ENCODE peak calls at places on chromosome 16, in six cellular contexts. One of them, this sample, is unnamed.

GRCh38 chr16:85055503-85056210 is 28.1 kb downstream of the KIAA0513 start:
- DNase-seq in AG09319: no peak
- DNase-seq in activated CD8-positive, alpha-beta T cell treated with anti-CD3 and anti-CD28 coated beads for 36 hours: peak
- DNase-seq in A549: no peak
- DNase-seq in dorsolateral prefrontal cortex: peak
- DNase-seq in heart right ventricle: no peak
- DNase-seq in this sample: no peak

GRCh38 chr16:8677481-8677880 is 3.1 kb downstream of the ABAT start:
- DNase-seq in activated CD8-positive, alpha-beta T cell treated with anti-CD3 and anti-CD28 coated beads for 36 hours: no peak
- DNase-seq in A549: no peak
- DNase-seq in heart right ventricle: no peak
- DNase-seq in AG09319: no peak
- DNase-seq in dorsolateral prefrontal cortex: no peak
- DNase-seq in this sample: no peak

GRCh38 chr16:1997591-1998359 is 8.0 kb downstream of the SYNGR3 start:
- DNase-seq in activated CD8-positive, alpha-beta T cell treated with anti-CD3 and anti-CD28 coated beads for 36 hours: no peak
- DNase-seq in heart right ventricle: no peak
- DNase-seq in AG09319: peak
- DNase-seq in A549: no peak
- DNase-seq in dorsolateral prefrontal cortex: no peak
- DNase-seq in this sample: no peak

GRCh38 chr16:49158029-49158642 is 123.5 kb downstream of the CBLN1 start:
- DNase-seq in activated CD8-positive, alpha-beta T cell treated with anti-CD3 and anti-CD28 coated beads for 36 hours: peak
- DNase-seq in dorsolateral prefrontal cortex: no peak
- DNase-seq in A549: peak
- DNase-seq in heart right ventricle: peak
- DNase-seq in AG09319: no peak
- DNase-seq in this sample: no peak

GRCh38 chr16:89564476-89565255 is 4.2 kb downstream of the RPL13 start:
- DNase-seq in A549: no peak
- DNase-seq in AG09319: no peak
- DNase-seq in dorsolateral prefrontal cortex: no peak
- DNase-seq in activated CD8-positive, alpha-beta T cell treated with anti-CD3 and anti-CD28 coated beads for 36 hours: peak
- DNase-seq in heart right ventricle: no peak
- DNase-seq in this sample: no peak

GRCh38 chr16:58847902-58848661 is 114.0 kb upstream of the GOT2 start:
- DNase-seq in dorsolateral prefrontal cortex: no peak
- DNase-seq in A549: no peak
- DNase-seq in heart right ventricle: no peak
- DNase-seq in activated CD8-positive, alpha-beta T cell treated with anti-CD3 and anti-CD28 coated beads for 36 hours: no peak
- DNase-seq in AG09319: no peak
- DNase-seq in this sample: no peak

GRCh38 chr16:77599793-77600415 is 122.4 kb upstream of the NUDT7 start:
- DNase-seq in AG09319: no peak
- DNase-seq in activated CD8-positive, alpha-beta T cell treated with anti-CD3 and anti-CD28 coated beads for 36 hours: peak
- DNase-seq in dorsolateral prefrontal cortex: no peak
- DNase-seq in A549: peak
- DNase-seq in heart right ventricle: peak
- DNase-seq in this sample: peak

GRCh38 chr16:11354733-11355574 is 9.7 kb downstream of the RMI2 start:
- DNase-seq in activated CD8-positive, alpha-beta T cell treated with anti-CD3 and anti-CD28 coated beads for 36 hours: peak
- DNase-seq in heart right ventricle: no peak
- DNase-seq in AG09319: no peak
- DNase-seq in A549: no peak
- DNase-seq in dorsolateral prefrontal cortex: no peak
- DNase-seq in this sample: no peak

GRCh38 chr16:67243481-67243880 is 3.8 kb downstream of the FHOD1 start:
- DNase-seq in AG09319: no peak
- DNase-seq in dorsolateral prefrontal cortex: no peak
- DNase-seq in activated CD8-positive, alpha-beta T cell treated with anti-CD3 and anti-CD28 coated beads for 36 hours: no peak
- DNase-seq in heart right ventricle: no peak
- DNase-seq in A549: no peak
- DNase-seq in this sample: no peak

GRCh38 chr16:35750701-35751104 is 2291.3 kb downstream of the TP53TG3F start:
- DNase-seq in dorsolateral prefrontal cortex: no peak
- DNase-seq in heart right ventricle: no peak
- DNase-seq in activated CD8-positive, alpha-beta T cell treated with anti-CD3 and anti-CD28 coated beads for 36 hours: no peak
- DNase-seq in A549: no peak
- DNase-seq in AG09319: no peak
- DNase-seq in this sample: no peak

GRCh38 chr16:58465817-58466216 is 34.1 kb upstream of the NDRG4 start:
- DNase-seq in heart right ventricle: no peak
- DNase-seq in A549: no peak
- DNase-seq in dorsolateral prefrontal cortex: no peak
- DNase-seq in AG09319: no peak
- DNase-seq in activated CD8-positive, alpha-beta T cell treated with anti-CD3 and anti-CD28 coated beads for 36 hours: no peak
- DNase-seq in this sample: no peak

GRCh38 chr16:65684230-65684629 is 562.4 kb upstream of the CDH11 start:
- DNase-seq in AG09319: no peak
- DNase-seq in activated CD8-positive, alpha-beta T cell treated with anti-CD3 and anti-CD28 coated beads for 36 hours: no peak
- DNase-seq in A549: no peak
- DNase-seq in heart right ventricle: no peak
- DNase-seq in dorsolateral prefrontal cortex: no peak
- DNase-seq in this sample: no peak
- TF ChIP-seq CTCF in AG09319: peak
- TF ChIP-seq CTCF in activated CD8-positive, alpha-beta T cell treated with anti-CD3 and anti-CD28 coated beads for 36 hours: no peak
- TF ChIP-seq CTCF in A549: no peak
- TF ChIP-seq CTCF in heart right ventricle: no peak
- TF ChIP-seq CTCF in dorsolateral prefrontal cortex: no peak
- TF ChIP-seq CTCF in this sample: peak

GRCh38 chr16:73057369-73058210 is 9.7 kb upstream of the ZFHX3 start:
- DNase-seq in heart right ventricle: no peak
- DNase-seq in activated CD8-positive, alpha-beta T cell treated with anti-CD3 and anti-CD28 coated beads for 36 hours: no peak
- DNase-seq in AG09319: no peak
- DNase-seq in A549: no peak
- DNase-seq in dorsolateral prefrontal cortex: no peak
- DNase-seq in this sample: peak
- TF ChIP-seq CTCF in heart right ventricle: no peak
- TF ChIP-seq CTCF in activated CD8-positive, alpha-beta T cell treated with anti-CD3 and anti-CD28 coated beads for 36 hours: no peak
- TF ChIP-seq CTCF in AG09319: no peak
- TF ChIP-seq CTCF in A549: peak
- TF ChIP-seq CTCF in dorsolateral prefrontal cortex: no peak
- TF ChIP-seq CTCF in this sample: no peak

DNA sequence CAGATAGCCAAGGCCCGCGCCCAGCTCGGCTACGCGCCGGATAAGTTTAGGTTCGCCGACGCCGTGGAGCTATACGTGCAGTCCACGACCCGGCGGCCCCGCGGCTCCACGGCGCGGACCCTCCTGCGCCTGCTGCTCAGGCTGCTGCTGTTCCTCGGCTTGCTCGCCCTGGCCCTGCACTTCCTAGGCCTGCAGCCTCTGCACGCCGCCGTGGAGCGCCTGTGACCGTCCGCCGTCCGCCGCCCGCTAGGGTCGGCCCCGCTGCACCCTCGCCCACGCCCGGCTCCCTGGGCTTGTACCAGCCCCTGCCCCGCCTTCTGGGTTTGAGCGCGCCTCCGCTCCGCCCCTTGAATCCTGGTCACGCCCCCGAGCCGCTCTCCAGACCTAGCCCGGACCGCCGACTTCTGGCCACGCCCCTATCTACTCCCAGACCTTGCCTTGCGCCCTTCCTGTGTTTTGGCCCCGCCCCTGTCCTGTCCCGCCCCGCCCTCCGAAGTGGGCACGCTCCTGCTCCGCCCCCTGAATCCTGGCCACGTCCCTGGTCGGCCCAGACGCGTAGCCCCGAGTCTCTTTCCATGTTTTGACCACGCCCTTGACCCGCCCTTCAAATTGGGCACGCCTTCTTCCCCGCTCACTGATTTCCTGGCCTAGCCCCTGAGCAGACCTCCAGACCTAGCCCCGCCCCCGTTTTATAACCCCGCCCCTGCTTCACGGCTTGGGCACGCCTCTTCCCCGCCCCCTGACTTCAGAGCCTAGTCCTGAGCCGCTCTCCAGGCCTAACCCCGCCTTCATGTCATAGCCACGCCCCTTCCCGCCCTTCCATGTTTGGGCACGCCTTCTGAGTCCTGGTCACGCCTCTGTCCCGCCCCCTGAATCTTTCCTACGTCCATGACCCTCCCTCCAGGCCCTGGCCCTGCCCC is 15.6 kb upstream of the EEF2K start:
- DNase-seq in A549: peak
- DNase-seq in heart right ventricle: peak
- DNase-seq in activated CD8-positive, alpha-beta T cell treated with anti-CD3 and anti-CD28 coated beads for 36 hours: peak
- DNase-seq in AG09319: peak
- DNase-seq in dorsolateral prefrontal cortex: peak
- DNase-seq in this sample: peak
- TF ChIP-seq CTCF in A549: no peak
- TF ChIP-seq CTCF in heart right ventricle: no peak
- TF ChIP-seq CTCF in activated CD8-positive, alpha-beta T cell treated with anti-CD3 and anti-CD28 coated beads for 36 hours: no peak
- TF ChIP-seq CTCF in AG09319: no peak
- TF ChIP-seq CTCF in dorsolateral prefrontal cortex: no peak
- TF ChIP-seq CTCF in this sample: no peak

DNA sequence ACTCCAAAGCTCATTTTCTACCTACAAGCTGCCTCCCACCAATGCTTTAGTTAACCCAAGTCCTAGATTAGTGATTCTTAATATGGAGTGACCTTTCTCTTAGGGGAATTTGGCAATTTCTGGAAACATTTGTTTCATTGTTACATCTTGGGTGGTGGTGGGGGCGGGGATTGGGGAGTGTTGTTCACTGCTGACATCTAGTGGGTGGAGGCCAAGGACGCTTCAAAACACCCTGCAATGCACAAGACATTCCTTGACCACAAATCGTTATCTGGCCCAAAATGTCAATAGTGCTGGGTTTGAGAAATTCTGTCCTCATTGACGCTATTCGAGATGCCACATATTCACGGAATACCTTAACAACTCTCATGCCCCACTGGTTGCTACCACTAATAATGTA is 282.9 kb downstream of the RBFOX1 start:
- DNase-seq in A549: no peak
- DNase-seq in heart right ventricle: no peak
- DNase-seq in AG09319: no peak
- DNase-seq in dorsolateral prefrontal cortex: no peak
- DNase-seq in activated CD8-positive, alpha-beta T cell treated with anti-CD3 and anti-CD28 coated beads for 36 hours: no peak
- DNase-seq in this sample: no peak
- TF ChIP-seq CTCF in A549: no peak
- TF ChIP-seq CTCF in heart right ventricle: no peak
- TF ChIP-seq CTCF in AG09319: no peak
- TF ChIP-seq CTCF in dorsolateral prefrontal cortex: no peak
- TF ChIP-seq CTCF in activated CD8-positive, alpha-beta T cell treated with anti-CD3 and anti-CD28 coated beads for 36 hours: no peak
- TF ChIP-seq CTCF in this sample: no peak

GRCh38 chr16:63789603-63790002 is 1332.3 kb downstream of the CDH11 start:
- DNase-seq in dorsolateral prefrontal cortex: no peak
- DNase-seq in heart right ventricle: no peak
- DNase-seq in activated CD8-positive, alpha-beta T cell treated with anti-CD3 and anti-CD28 coated beads for 36 hours: peak
- DNase-seq in A549: no peak
- DNase-seq in AG09319: no peak
- DNase-seq in this sample: no peak
- TF ChIP-seq CTCF in dorsolateral prefrontal cortex: no peak
- TF ChIP-seq CTCF in heart right ventricle: peak
- TF ChIP-seq CTCF in activated CD8-positive, alpha-beta T cell treated with anti-CD3 and anti-CD28 coated beads for 36 hours: no peak
- TF ChIP-seq CTCF in A549: no peak
- TF ChIP-seq CTCF in AG09319: no peak
- TF ChIP-seq CTCF in this sample: no peak

GRCh38 chr16:87570938-87571867 is 31.1 kb upstream of the JPH3 start:
- DNase-seq in A549: peak
- DNase-seq in AG09319: no peak
- DNase-seq in heart right ventricle: peak
- DNase-seq in activated CD8-positive, alpha-beta T cell treated with anti-CD3 and anti-CD28 coated beads for 36 hours: peak
- DNase-seq in dorsolateral prefrontal cortex: no peak
- DNase-seq in this sample: peak
- TF ChIP-seq CTCF in A549: peak
- TF ChIP-seq CTCF in AG09319: peak
- TF ChIP-seq CTCF in heart right ventricle: peak
- TF ChIP-seq CTCF in activated CD8-positive, alpha-beta T cell treated with anti-CD3 and anti-CD28 coated beads for 36 hours: peak
- TF ChIP-seq CTCF in dorsolateral prefrontal cortex: peak
- TF ChIP-seq CTCF in this sample: peak

GRCh38 chr16:73060948-73061495 is 13.1 kb upstream of the ZFHX3 start:
- DNase-seq in heart right ventricle: no peak
- DNase-seq in A549: no peak
- DNase-seq in activated CD8-positive, alpha-beta T cell treated with anti-CD3 and anti-CD28 coated beads for 36 hours: no peak
- DNase-seq in AG09319: no peak
- DNase-seq in dorsolateral prefrontal cortex: no peak
- DNase-seq in this sample: no peak
- TF ChIP-seq CTCF in heart right ventricle: no peak
- TF ChIP-seq CTCF in A549: no peak
- TF ChIP-seq CTCF in activated CD8-positive, alpha-beta T cell treated with anti-CD3 and anti-CD28 coated beads for 36 hours: no peak
- TF ChIP-seq CTCF in AG09319: no peak
- TF ChIP-seq CTCF in dorsolateral prefrontal cortex: no peak
- TF ChIP-seq CTCF in this sample: no peak

DNA sequence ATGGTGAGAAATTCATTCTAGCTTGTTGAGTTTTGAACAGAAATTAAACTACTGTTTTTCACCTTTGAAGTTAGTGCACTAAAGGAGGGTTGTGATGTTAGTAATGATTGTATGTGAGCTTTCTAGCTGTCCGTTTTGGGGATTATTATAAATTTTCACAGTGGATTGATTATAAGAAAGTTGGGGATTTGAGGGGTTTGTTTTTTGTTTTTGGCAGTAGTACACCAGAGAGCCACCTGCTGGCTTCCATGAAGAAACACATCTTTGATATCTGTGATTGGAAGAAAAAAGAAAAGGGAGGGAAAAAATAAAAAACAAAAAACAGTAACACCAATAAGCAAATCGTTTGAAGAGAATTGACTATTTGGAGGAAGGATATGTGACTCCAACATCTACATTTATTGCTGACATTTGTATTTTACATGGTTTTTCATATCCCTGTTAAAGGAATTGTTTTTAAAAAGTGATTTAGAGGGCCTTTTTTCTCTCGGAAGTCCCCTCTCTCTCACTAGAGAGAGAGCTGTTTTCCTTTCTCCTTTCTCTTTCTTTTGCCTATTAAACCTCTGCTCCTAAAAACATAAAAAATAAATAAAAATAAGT is 1469.5 kb upstream of the GOT2 start:
- DNase-seq in AG09319: peak
- DNase-seq in A549: peak
- DNase-seq in activated CD8-positive, alpha-beta T cell treated with anti-CD3 and anti-CD28 coated beads for 36 hours: no peak
- DNase-seq in heart right ventricle: no peak
- DNase-seq in dorsolateral prefrontal cortex: no peak
- DNase-seq in this sample: no peak
- TF ChIP-seq CTCF in AG09319: peak
- TF ChIP-seq CTCF in A549: peak
- TF ChIP-seq CTCF in activated CD8-positive, alpha-beta T cell treated with anti-CD3 and anti-CD28 coated beads for 36 hours: peak
- TF ChIP-seq CTCF in heart right ventricle: peak
- TF ChIP-seq CTCF in dorsolateral prefrontal cortex: peak
- TF ChIP-seq CTCF in this sample: peak

GRCh38 chr16:26770547-26770946 is 296.2 kb upstream of the C16orf82 start:
- DNase-seq in A549: no peak
- DNase-seq in AG09319: no peak
- DNase-seq in dorsolateral prefrontal cortex: no peak
- DNase-seq in heart right ventricle: no peak
- DNase-seq in activated CD8-positive, alpha-beta T cell treated with anti-CD3 and anti-CD28 coated beads for 36 hours: no peak
- DNase-seq in this sample: no peak

GRCh38 chr16:26762596-26762995 is 304.1 kb upstream of the C16orf82 start:
- DNase-seq in A549: no peak
- DNase-seq in AG09319: no peak
- DNase-seq in heart right ventricle: no peak
- DNase-seq in dorsolateral prefrontal cortex: no peak
- DNase-seq in activated CD8-positive, alpha-beta T cell treated with anti-CD3 and anti-CD28 coated beads for 36 hours: no peak
- DNase-seq in this sample: no peak

GRCh38 chr16:26765087-26765486 is 301.6 kb upstream of the C16orf82 start:
- DNase-seq in A549: peak
- DNase-seq in activated CD8-positive, alpha-beta T cell treated with anti-CD3 and anti-CD28 coated beads for 36 hours: peak
- DNase-seq in dorsolateral prefrontal cortex: no peak
- DNase-seq in AG09319: no peak
- DNase-seq in heart right ventricle: no peak
- DNase-seq in this sample: peak
- TF ChIP-seq CTCF in A549: no peak
- TF ChIP-seq CTCF in activated CD8-positive, alpha-beta T cell treated with anti-CD3 and anti-CD28 coated beads for 36 hours: peak
- TF ChIP-seq CTCF in dorsolateral prefrontal cortex: peak
- TF ChIP-seq CTCF in AG09319: peak
- TF ChIP-seq CTCF in heart right ventricle: peak
- TF ChIP-seq CTCF in this sample: peak

DNA sequence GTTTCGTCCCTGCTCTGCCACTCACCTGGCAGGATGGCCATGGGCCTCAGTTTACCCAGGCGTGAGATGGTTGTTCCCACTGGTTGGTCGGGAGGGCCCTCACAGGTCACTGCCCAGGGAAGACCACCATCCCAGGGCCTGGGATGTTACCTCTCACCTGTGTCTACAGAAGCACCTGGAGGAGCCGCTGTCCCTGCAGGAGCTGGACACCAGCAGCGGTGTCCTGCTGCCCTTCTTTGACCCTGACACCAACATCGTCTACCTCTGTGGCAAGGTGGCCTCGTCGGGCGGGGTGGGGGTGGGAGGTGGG is 4.1 kb downstream of the CORO1A start:
- DNase-seq in heart right ventricle: no peak
- DNase-seq in AG09319: no peak
- DNase-seq in dorsolateral prefrontal cortex: no peak
- DNase-seq in A549: no peak
- DNase-seq in activated CD8-positive, alpha-beta T cell treated with anti-CD3 and anti-CD28 coated beads for 36 hours: no peak
- DNase-seq in this sample: no peak
- TF ChIP-seq CTCF in heart right ventricle: peak
- TF ChIP-seq CTCF in AG09319: no peak
- TF ChIP-seq CTCF in dorsolateral prefrontal cortex: no peak
- TF ChIP-seq CTCF in A549: no peak
- TF ChIP-seq CTCF in activated CD8-positive, alpha-beta T cell treated with anti-CD3 and anti-CD28 coated beads for 36 hours: peak
- TF ChIP-seq CTCF in this sample: no peak